ENCODE peak calls at places on chromosome 20, in five cellular contexts. U, C, M, Q and R are unnamed samples.

GRCh38 chr20:32456869-32457421 is 98.8 kb downstream of the ASXL1 start:
- DNase-seq in U (peak), C (no peak), M (peak), Q (peak), R (peak)

GRCh38 chr20:48767269-48767960 is 60.4 kb downstream of the PREX1 start:
- DNase-seq in U (no peak), C (no peak), M (no peak), Q (peak), R (no peak)

GRCh38 chr20:35821807-35822242 is 50.0 kb downstream of the PHF20 start:
- DNase-seq in U (no peak), C (no peak), M (no peak), Q (no peak), R (no peak)

GRCh38 chr20:10375191-10375590 is 58.8 kb downstream of the MKKS start:
- DNase-seq in U (no peak), C (no peak), M (no peak), Q (no peak), R (no peak)

GRCh38 chr20:513429-513828 is 30.2 kb downstream of the CSNK2A1 start:
- DNase-seq in U (no peak), C (no peak), M (no peak), Q (no peak), R (no peak)

GRCh38 chr20:45336530-45337366 is 11.5 kb downstream of the SDC4 start:
- DNase-seq in U (no peak), C (no peak), M (peak), Q (no peak), R (no peak)

GRCh38 chr20:34318609-34319443 is 15.7 kb upstream of the AHCY start:
- DNase-seq in U (no peak), C (peak), M (no peak), Q (no peak), R (no peak)

GRCh38 chr20:20362774-20363435 is 5.0 kb upstream of the INSM1 start:
- DNase-seq in U (peak), C (no peak), M (no peak), Q (peak), R (no peak)

GRCh38 chr20:23928788-23929187 is 49.2 kb upstream of the CST5 start:
- DNase-seq in U (no peak), C (no peak), M (no peak), Q (peak), R (no peak)

GRCh38 chr20:10555865-10556308 is 117.9 kb downstream of the JAG1 start:
- DNase-seq in U (no peak), C (no peak), M (no peak), Q (no peak), R (no peak)

GRCh38 chr20:5608448-5609161 is 141.6 kb upstream of the SHLD1 start:
- DNase-seq in U (no peak), C (no peak), M (no peak), Q (no peak), R (no peak)

GRCh38 chr20:53767206-53767924 is 173.7 kb upstream of the ZNF217 start:
- DNase-seq in U (no peak), C (no peak), M (no peak), Q (no peak), R (no peak)

GRCh38 chr20:50260480-50261221 is 70.0 kb downstream of the CEBPB start:
- DNase-seq in U (no peak), C (peak), M (no peak), Q (peak), R (no peak)

GRCh38 chr20:20793570-20793969 is 81.1 kb upstream of the RALGAPA2 start:
- DNase-seq in U (no peak), C (no peak), M (no peak), Q (no peak), R (no peak)

GRCh38 chr20:40532103-40532502 is 156.9 kb downstream of the MAFB start:
- DNase-seq in U (peak), C (no peak), M (no peak), Q (peak), R (peak)

GRCh38 chr20:48737463-48738093 is 90.2 kb downstream of the PREX1 start:
- DNase-seq in U (no peak), C (no peak), M (no peak), Q (no peak), R (no peak)

GRCh38 chr20:15342987-15343639 is 1005.7 kb upstream of the FLRT3 start:
- DNase-seq in U (no peak), C (no peak), M (no peak), Q (no peak), R (no peak)

DNA sequence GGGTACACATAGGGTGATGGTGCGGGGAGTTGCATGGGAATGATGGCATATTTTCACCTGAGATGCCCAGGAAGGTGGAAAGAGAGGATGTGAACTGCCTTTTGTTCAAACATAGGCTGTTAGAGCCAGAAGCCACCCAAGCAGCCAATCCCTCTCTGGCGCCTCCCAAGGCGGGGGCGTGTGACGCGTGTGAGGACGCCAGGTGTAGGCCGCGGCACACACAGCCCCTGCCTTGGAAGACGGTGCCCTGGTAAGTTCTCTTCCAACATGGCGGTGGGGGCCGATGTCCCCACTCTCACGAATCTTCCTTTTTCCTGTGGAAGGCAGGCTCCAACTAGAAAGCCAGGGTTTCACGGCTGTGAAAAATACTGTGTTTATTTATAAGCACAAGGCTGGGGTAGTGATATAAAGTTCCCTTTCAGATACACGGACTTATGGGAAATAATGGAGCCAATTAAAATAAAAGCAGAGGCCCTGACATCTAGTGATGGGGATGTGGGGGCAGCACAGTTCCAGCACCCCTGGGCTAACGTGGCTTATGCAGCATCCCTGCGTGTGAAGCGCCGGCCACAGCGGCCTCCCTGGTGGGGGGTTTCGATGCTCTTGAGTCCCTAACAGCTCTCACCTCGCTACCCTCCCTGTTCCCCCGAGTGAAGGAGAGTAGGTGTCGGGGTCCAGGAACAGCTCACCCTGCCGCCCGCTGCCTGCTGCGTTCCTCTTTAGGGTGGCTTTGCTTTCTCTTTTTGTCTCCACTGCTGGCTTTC is 28.3 kb downstream of the CDH4 start:
- DNase-seq in U (peak), C (no peak), M (no peak), Q (no peak), R (no peak)
- TF ChIP-seq CTCF in U (no peak), C (no peak), M (no peak), Q (no peak), R (no peak)

GRCh38 chr20:63178889-63179751 is 36.8 kb downstream of the YTHDF1 start:
- DNase-seq in U (peak), C (no peak), M (peak), Q (peak), R (peak)
- TF ChIP-seq CTCF in U (no peak), C (peak), M (peak), Q (peak), R (peak)

GRCh38 chr20:25083773-25084615 is 2.1 kb upstream of the VSX1 start:
- DNase-seq in U (no peak), C (no peak), M (no peak), Q (peak), R (peak)
- TF ChIP-seq CTCF in U (no peak), C (peak), M (no peak), Q (no peak), R (peak)

DNA sequence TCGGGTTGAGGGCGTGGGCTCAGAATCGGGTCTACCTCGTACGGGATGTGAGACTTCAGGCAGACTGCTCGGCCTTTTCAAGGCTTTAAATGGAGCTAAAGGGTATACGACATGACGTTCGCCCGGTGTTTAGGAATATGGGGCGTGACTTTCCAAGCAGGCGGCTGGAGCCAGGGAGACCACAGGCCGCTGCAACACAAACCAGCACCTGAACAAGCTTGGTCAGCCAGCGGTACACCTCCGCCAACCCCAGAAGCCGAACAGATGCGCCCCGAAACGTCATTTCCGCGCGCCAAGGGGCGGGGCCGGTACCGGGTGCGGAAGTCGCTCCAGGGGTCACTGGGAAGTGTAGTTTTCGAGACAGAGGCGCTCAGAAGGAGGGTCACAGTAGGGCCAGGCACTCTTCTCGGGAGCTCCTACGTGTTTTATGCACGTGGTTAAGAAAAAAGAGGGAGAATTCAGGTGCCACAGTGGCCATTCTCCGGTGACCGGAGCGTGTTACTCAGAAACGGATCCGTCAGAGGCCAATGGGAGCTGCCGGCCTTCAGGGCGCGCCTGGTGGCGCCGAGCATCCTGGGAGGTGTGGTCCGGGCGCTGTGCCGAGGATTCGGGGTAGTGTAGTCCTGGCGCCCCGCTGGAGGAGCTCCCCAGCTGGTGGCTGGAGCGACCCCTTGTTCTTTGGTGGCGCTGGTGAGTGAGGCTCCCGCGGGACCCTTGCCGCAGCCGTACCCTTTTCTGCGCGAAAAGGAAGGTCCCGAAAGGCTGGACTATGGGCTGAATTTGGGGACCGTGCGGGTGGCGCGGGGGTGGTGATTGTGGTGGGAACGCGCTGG is at the start of gene ZNF133:
- DNase-seq in U (peak), C (peak), M (peak), Q (peak), R (peak)
- TF ChIP-seq CTCF in U (no peak), C (no peak), M (no peak), Q (peak), R (peak)

GRCh38 chr20:2210646-2211556 is 84.9 kb upstream of the TGM3 start:
- DNase-seq in U (no peak), C (peak), M (peak), Q (no peak), R (no peak)
- TF ChIP-seq CTCF in U (no peak), C (no peak), M (no peak), Q (no peak), R (no peak)

GRCh38 chr20:3696200-3696599 is 14.4 kb upstream of the ADAM33 start:
- DNase-seq in U (no peak), C (no peak), M (no peak), Q (peak), R (no peak)
- TF ChIP-seq CTCF in U (peak), C (peak), M (peak), Q (peak), R (peak)

DNA sequence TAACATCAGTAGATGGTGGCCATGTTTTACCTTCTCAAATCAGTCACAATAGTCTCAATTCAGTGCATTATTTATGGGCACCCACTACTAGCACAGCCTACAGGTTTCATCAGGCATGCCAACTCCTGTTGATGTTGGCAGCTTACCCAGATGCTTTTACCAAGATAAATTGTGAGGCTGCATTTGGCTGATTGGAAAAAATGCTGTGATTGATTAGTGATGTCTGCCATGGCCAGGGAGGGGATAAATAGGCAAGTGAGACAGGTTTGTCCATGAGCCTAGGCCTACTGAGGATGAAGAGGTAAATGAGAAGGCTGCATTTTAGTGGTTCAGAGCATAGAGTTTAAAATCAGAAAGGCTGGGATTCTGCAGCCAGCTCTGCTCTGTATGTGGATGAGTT is 227.1 kb downstream of the NFATC2 start:
- DNase-seq in U (no peak), C (no peak), M (no peak), Q (no peak), R (no peak)
- TF ChIP-seq CTCF in U (no peak), C (no peak), M (no peak), Q (no peak), R (no peak)

DNA sequence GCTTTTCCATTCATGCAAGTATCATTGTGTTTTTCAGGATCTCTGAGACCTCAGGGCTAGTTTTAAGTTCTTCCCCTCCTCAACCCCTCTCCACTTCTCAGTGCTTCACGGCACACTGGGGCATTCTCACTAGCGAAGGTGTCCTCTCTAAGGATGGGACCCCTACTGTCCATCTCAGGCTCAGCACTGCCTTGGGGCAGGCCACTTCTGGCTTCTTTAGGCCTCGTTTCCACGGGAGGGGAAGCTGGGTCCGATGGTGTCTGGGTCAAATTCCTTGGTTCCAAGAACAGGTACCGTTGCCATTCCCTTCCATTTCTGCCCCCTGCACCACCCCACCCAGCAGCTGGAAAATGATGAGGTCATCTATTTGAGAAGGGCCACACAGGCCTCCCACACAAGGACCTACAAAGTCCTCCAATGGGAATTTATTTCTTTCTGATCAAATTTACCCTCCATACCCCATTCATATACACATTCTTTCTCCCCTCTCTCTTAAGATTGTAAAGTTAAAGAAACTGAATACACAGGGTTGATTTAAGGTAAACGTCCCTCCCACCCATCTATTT is 17.2 kb downstream of the GNAS start:
- DNase-seq in U (no peak), C (no peak), M (no peak), Q (no peak), R (peak)
- TF ChIP-seq CTCF in U (no peak), C (no peak), M (no peak), Q (no peak), R (peak)